ENCODE peak calls at places on chromosomes 3 and 15, in eight cellular contexts. R is endodermal cell; F is stimulated activated CD4-positive, alpha-beta T cell treated with anti-CD3 and anti-CD28 coated beads, Interleukin-4, amount 100 ng/mL, for 24 hours; P is D341Med; T is kidney epithelial cell; L is putamen; O is GM23248; N is amygdala. G is an unnamed sample.

GRCh38 chr15:36501063-36501678 is 78.3 kb upstream of the CDIN1 start:
- DNase-seq in F (no peak), P (peak; percentile 51), N (peak; percentile 47), O (peak; percentile 77), R (peak; percentile 69), T (peak; percentile 50), L (peak; percentile 89), G (peak; percentile 92)

GRCh38 chr15:88657326-88658069 is 18.7 kb downstream of the ISG20 start:
- DNase-seq in F (no peak), R (peak; percentile 86), L (no peak), O (peak; percentile 81), N (no peak), P (peak; percentile 82), T (no peak), G (peak; percentile 76)

GRCh38 chr15:80020731-80021130 is 38.7 kb upstream of the ZFAND6 start:
- DNase-seq in P (no peak), N (no peak), T (no peak), O (no peak), R (no peak), L (no peak), F (no peak), G (no peak)

GRCh38 chr3:128262457-128262856 is 109.2 kb downstream of the EEFSEC start:
- DNase-seq in F (no peak), T (no peak), P (no peak), N (no peak), R (peak; percentile 17), L (no peak), O (no peak), G (no peak)

GRCh38 chr3:143955113-143955512 is 16.5 kb upstream of the DIPK2A start:
- DNase-seq in N (no peak), O (no peak), L (no peak), R (no peak), P (no peak), T (no peak), F (no peak), G (no peak)

GRCh38 chr3:10552631-10552943 is 47.2 kb upstream of the ATP2B2 start:
- DNase-seq in T (no peak), O (no peak), N (no peak), P (no peak), L (no peak), R (peak; percentile 25), F (peak; percentile 18), G (no peak)

GRCh38 chr3:33032937-33033336 is 64.0 kb downstream of the GLB1 start:
- DNase-seq in L (no peak), N (no peak), P (no peak), O (peak; percentile 3), F (no peak), T (peak; percentile 1), R (no peak), G (no peak)

GRCh38 chr15:62389887-62390792 is 225.1 kb upstream of the C2CD4B start:
- DNase-seq in O (peak; percentile 93), N (no peak), L (peak; percentile 77), F (peak; percentile 59), P (peak; percentile 95), T (peak; percentile 10), R (peak; percentile 89), G (peak; percentile 89)

GRCh38 chr3:108296239-108296638 is at the start of gene HHLA2:
- DNase-seq in R (no peak), O (peak; percentile 28), F (peak; percentile 36), N (no peak), P (no peak), T (no peak), L (no peak), G (no peak)

GRCh38 chr3:27930052-27930602 is 208.0 kb upstream of the EOMES start:
- DNase-seq in P (no peak), O (no peak), L (no peak), R (no peak), T (no peak), F (no peak), N (no peak), G (no peak)